ENCODE peak calls at places on chromosomes 2 and 18, in six cellular contexts. O is GM23338, T is heart left ventricle, S is neural progenitor cell, R is stomach, F is tibial nerve. G is an unnamed sample. For H3K4me1, the result is how much of the 10 kb centered on the place peaks cover.

GRCh38 chr2:101120124-101120996 is 30.8 kb downstream of the TBC1D8 start:
- DNase-seq in S (no peak), R (peak), T (peak), F (peak), O (no peak), G (no peak)

GRCh38 chr2:127644661-127645394 is 1.1 kb upstream of the GPR17 start:
- DNase-seq in S (no peak), F (no peak), T (no peak), O (no peak), R (no peak), G (no peak)

GRCh38 chr2:152475982-152476381 is 141.0 kb downstream of the FMNL2 start:
- DNase-seq in S (no peak), R (no peak), F (no peak), O (no peak), T (no peak), G (no peak)

GRCh38 chr2:134029478-134029877 is 224.4 kb upstream of the MGAT5 start:
- DNase-seq in S (no peak), O (no peak), R (no peak), T (no peak), F (no peak), G (no peak)

GRCh38 chr2:178404380-178404767 is 46.6 kb downstream of the PRKRA start:
- DNase-seq in S (no peak), R (no peak), F (no peak), T (no peak), O (no peak), G (no peak)

GRCh38 chr18:79458131-79458838 is 62.6 kb downstream of the NFATC1 start:
- DNase-seq in F (peak), O (no peak), R (peak), S (no peak), T (peak), G (no peak)

GRCh38 chr2:239929504-239929903 is 95.6 kb downstream of the NDUFA10 start:
- DNase-seq in R (peak), T (no peak), F (no peak), O (no peak), S (no peak), G (no peak)

GRCh38 chr2:105196651-105197050 is 44.9 kb upstream of the GPR45 start:
- DNase-seq in O (no peak), R (no peak), S (no peak), T (no peak), F (no peak), G (no peak)

GRCh38 chr2:240397542-240397916 is 37.9 kb upstream of the GPC1 start:
- DNase-seq in T (no peak), F (no peak), S (no peak), O (no peak), R (no peak), G (no peak)

GRCh38 chr18:78805840-78806239 is 173.8 kb upstream of the SALL3 start:
- DNase-seq in R (no peak), F (no peak), T (no peak), S (no peak), O (no peak), G (no peak)

GRCh38 chr2:164151518-164151917 is 415.7 kb upstream of the FIGN start:
- DNase-seq in R (no peak), T (no peak), O (no peak), S (no peak), F (no peak), G (no peak)

GRCh38 chr18:22174341-22175148 is 5.2 kb downstream of the GATA6 start:
- DNase-seq in R (no peak), O (no peak), T (peak), S (peak), F (no peak), G (no peak)

GRCh38 chr2:28649481-28650260 is 102.0 kb upstream of the PPP1CB start:
- DNase-seq in F (no peak), S (no peak), O (no peak), T (no peak), R (no peak), G (no peak)

GRCh38 chr2:218717262-218717661 is 6.6 kb downstream of the TTLL4 start:
- DNase-seq in T (no peak), R (no peak), F (no peak), O (no peak), S (no peak), G (no peak)

GRCh38 chr18:34726286-34727004 is 16.3 kb downstream of the DTNA start:
- DNase-seq in T (no peak), R (no peak), F (no peak), S (no peak), O (peak), G (no peak)

GRCh38 chr18:49569701-49570100 is 7.8 kb downstream of the LIPG start:
- DNase-seq in F (no peak), R (no peak), S (no peak), T (no peak), O (no peak), G (no peak)

GRCh38 chr18:26708814-26709717 is 156.4 kb downstream of the AQP4 start:
- DNase-seq in F (no peak), S (peak), R (no peak), O (no peak), T (no peak), G (no peak)

GRCh38 chr2:65128297-65129190 is 1.4 kb downstream of the RAB1A start:
- DNase-seq in S (no peak), T (peak), F (peak), O (no peak), R (peak), G (no peak)

GRCh38 chr18:79197531-79197930 is 128.3 kb downstream of the ATP9B start:
- DNase-seq in O (no peak), R (no peak), T (no peak), F (no peak), S (no peak), G (no peak)

GRCh38 chr2:102063360-102063947 is 71.7 kb downstream of the IL1R2 start:
- DNase-seq in S (no peak), R (peak), O (no peak), T (peak), F (peak), G (no peak)

GRCh38 chr2:161426788-161427412 is 10.8 kb downstream of the TBR1 start:
- DNase-seq in O (peak), S (peak), F (no peak), T (no peak), R (no peak), G (no peak)

GRCh38 chr2:226121339-226121738 is 678.3 kb downstream of the IRS1 start:
- DNase-seq in T (no peak), O (no peak), F (no peak), S (no peak), R (no peak), G (no peak)

GRCh38 chr2:128435576-128436497 is 117.2 kb upstream of the HS6ST1 start:
- DNase-seq in R (peak), O (no peak), T (no peak), S (no peak), F (no peak), G (no peak)

GRCh38 chr2:119190726-119191125 is 32.2 kb upstream of the C1QL2 start:
- DNase-seq in R (no peak), T (no peak), S (no peak), F (no peak), O (no peak), G (no peak)

GRCh38 chr2:165665614-165666013 is 128.4 kb downstream of the GALNT3 start:
- DNase-seq in T (no peak), R (no peak), O (no peak), S (no peak), F (no peak), G (no peak)

GRCh38 chr2:191724015-191724414 is 46.1 kb downstream of the NABP1 start:
- DNase-seq in R (no peak), F (no peak), T (no peak), O (no peak), S (no peak), G (no peak)

GRCh38 chr2:159111346-159111922 is 143.0 kb downstream of the TANC1 start:
- DNase-seq in T (peak), S (no peak), R (no peak), F (no peak), O (no peak), G (no peak)

GRCh38 chr2:132896073-132896472 is 226.1 kb upstream of the LYPD1 start:
- DNase-seq in F (no peak), S (no peak), R (no peak), T (no peak), O (no peak), G (no peak)

GRCh38 chr18:49819768-49820662 is 6.7 kb upstream of the ACAA2 start:
- DNase-seq in F (no peak), R (no peak), S (no peak), O (no peak), T (no peak), G (peak)

GRCh38 chr18:65215865-65216466 is 534.8 kb upstream of the CDH7 start:
- DNase-seq in F (no peak), R (no peak), T (no peak), O (peak), S (no peak), G (no peak)

GRCh38 chr18:32802606-32803451 is 30.0 kb upstream of the KLHL14 start:
- DNase-seq in R (no peak), T (no peak), F (no peak), O (no peak), S (peak), G (no peak)

GRCh38 chr2:201880620-201881381 is 74.5 kb downstream of the CDK15 start:
- DNase-seq in O (no peak), S (no peak), R (no peak), T (no peak), F (no peak), G (no peak)

GRCh38 chr2:203394519-203395227 is 66.5 kb downstream of the ABI2 start:
- DNase-seq in O (peak), R (no peak), S (peak), F (no peak), T (no peak), G (no peak)

GRCh38 chr2:145277922-145278321 is 758.0 kb upstream of the ZEB2 start:
- DNase-seq in O (no peak), F (no peak), R (no peak), T (no peak), S (no peak), G (no peak)

GRCh38 chr2:182368446-182368845 is 58.4 kb downstream of the PDE1A start:
- DNase-seq in O (no peak), F (no peak), S (no peak), R (no peak), T (no peak), G (no peak)

GRCh38 chr2:196502413-196502812 is 137.1 kb upstream of the CCDC150 start:
- DNase-seq in S (no peak), T (no peak), O (no peak), F (no peak), R (no peak), G (no peak)

GRCh38 chr18:8019600-8019999 is 452.5 kb downstream of the PTPRM start:
- DNase-seq in O (no peak), F (no peak), S (no peak), T (no peak), R (no peak), G (no peak)

GRCh38 chr18:58132595-58133191 is 88.7 kb downstream of the NEDD4L start:
- DNase-seq in R (no peak), F (no peak), T (no peak), O (no peak), S (no peak), G (no peak)

DNA sequence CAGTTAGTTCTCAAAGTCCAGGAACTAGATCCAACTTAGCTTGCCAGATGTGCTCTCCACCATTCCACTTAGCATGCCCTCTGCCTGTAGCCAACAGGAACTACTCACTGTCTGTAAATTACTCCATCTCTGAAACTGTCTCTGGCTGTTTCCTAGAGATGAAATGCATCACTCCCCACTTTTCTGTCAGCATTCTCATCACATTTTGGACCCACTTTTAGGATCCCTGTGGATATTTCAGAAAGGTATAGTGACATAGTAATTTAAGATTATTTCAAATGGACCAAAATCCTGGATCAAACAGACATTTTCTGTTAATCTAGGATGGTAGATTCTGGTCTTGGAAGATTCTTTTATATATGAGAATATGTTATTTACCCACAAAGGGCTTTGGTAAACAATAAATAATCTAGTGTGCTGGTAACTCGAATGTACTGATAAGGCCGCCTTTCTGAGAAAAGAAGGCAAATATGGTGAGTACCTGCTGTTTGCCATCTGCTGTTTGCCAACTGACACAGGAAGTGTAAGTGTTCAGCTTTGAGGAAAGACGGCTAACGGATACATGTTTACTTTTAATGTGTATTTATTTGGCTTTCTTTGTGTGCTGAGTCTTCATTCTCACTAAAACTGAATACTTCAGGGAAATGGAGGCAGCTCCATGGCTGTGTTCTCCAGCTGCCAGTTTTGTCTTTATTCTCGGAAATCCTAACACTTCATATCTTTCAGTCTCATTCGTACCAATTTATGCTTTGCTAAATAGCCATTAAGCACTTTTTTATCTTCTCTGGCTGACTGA is 79.5 kb downstream of the EVA1A start:
- DNase-seq in F (no peak), O (peak), R (no peak), T (no peak), S (peak), G (no peak)
- H3K4me1 ChIP-seq in F (under half), O (under half), R (under half), T (under half), S (under half), G (under half)

DNA sequence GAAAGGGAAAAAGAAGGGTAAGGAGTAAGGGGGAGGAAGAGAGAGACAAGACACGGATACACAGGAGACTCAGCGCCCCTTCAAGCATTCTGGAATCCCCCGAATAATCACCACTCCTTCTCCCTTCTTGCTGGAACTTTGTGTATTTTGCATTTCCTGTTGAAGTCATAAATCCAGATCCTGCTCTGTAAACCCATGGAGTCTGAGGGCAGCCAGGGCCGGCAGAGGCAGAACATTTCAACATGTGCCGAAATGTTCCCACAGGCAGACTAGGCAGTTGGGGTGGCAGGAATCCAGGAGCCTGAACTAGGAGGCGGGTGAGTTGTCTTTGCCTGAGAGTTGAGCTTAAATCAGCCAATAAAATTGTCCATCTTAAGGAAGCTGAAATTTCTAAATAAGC is 193.1 kb downstream of the SH3RF3 start:
- DNase-seq in F (peak), S (no peak), R (peak), O (no peak), T (peak), G (no peak)
- H3K4me1 ChIP-seq in F (under half), S (under half), R (under half), O (under half), T (half or more), G (under half)

GRCh38 chr2:224958873-224959272 is 83.4 kb downstream of the DOCK10 start:
- DNase-seq in T (no peak), F (no peak), R (no peak), O (no peak), S (no peak), G (no peak)
- H3K4me1 ChIP-seq in T (under half), F (under half), R (under half), O (under half), S (under half), G (under half)

GRCh38 chr2:238169021-238169707 is 10.4 kb downstream of the ERFE start:
- DNase-seq in O (no peak), S (no peak), F (peak), T (peak), R (no peak), G (no peak)
- H3K4me1 ChIP-seq in O (under half), S (under half), F (under half), T (under half), R (under half), G (under half)

GRCh38 chr2:109061736-109062557 is 67.1 kb upstream of the SH3RF3 start:
- DNase-seq in T (no peak), S (no peak), O (no peak), R (no peak), F (no peak), G (no peak)
- H3K4me1 ChIP-seq in T (under half), S (under half), O (under half), R (under half), F (under half), G (under half)